ENCODE peak calls at places on chromosomes 3 and 15, in four cellular contexts. Q is OCI-LY7, L is right cardiac atrium, O is colonic mucosa. I is an unnamed sample.

GRCh38 chr15:32098033-32098432 is 67.7 kb downstream of the CHRNA7 start:
- DNase-seq in Q (no peak), L (no peak), O (peak; percentile 33), I (no peak)

GRCh38 chr15:96234109-96234892 is 96.2 kb upstream of the NR2F2 start:
- DNase-seq in Q (no peak), O (no peak), L (peak; percentile 12), I (no peak)

GRCh38 chr15:96276438-96277210 is 53.9 kb upstream of the NR2F2 start:
- DNase-seq in Q (no peak), O (no peak), L (no peak), I (no peak)

GRCh38 chr3:71391361-71391760 is 192.2 kb downstream of the FOXP1 start:
- DNase-seq in Q (peak; percentile 27), O (no peak), L (no peak), I (no peak)

GRCh38 chr3:184154909-184155643 is at the start of gene DVL3:
- DNase-seq in Q (peak; percentile 74), L (peak; percentile 77), O (peak; percentile 61), I (peak; percentile 42)

GRCh38 chr3:108518895-108519294 is 8.5 kb upstream of the MYH15 start:
- DNase-seq in O (no peak), Q (no peak), L (no peak), I (no peak)

GRCh38 chr3:52237006-52237658 is 1.8 kb downstream of the TWF2 start:
- DNase-seq in O (no peak), Q (no peak), L (no peak), I (no peak)

GRCh38 chr15:40942865-40943264 is 10.4 kb upstream of the CHAC1 start:
- DNase-seq in O (no peak), L (no peak), Q (no peak), I (no peak)

GRCh38 chr15:56149071-56149470 is 94.6 kb downstream of the RFX7 start:
- DNase-seq in O (no peak), Q (no peak), L (no peak), I (no peak)

GRCh38 chr15:71526061-71526460 is 284.3 kb upstream of the NR2E3 start:
- DNase-seq in L (no peak), Q (no peak), O (no peak), I (no peak)

GRCh38 chr15:23075927-23076326 is 36.6 kb upstream of the TUBGCP5 start:
- DNase-seq in O (no peak), L (no peak), Q (no peak), I (no peak)

GRCh38 chr3:195041871-195042740 is 228.9 kb downstream of the XXYLT1 start:
- DNase-seq in Q (no peak), O (no peak), L (no peak), I (no peak)

GRCh38 chr15:63066302-63066701 is 23.8 kb downstream of the TPM1 start:
- DNase-seq in L (no peak), O (no peak), Q (no peak), I (no peak)

GRCh38 chr3:178494376-178494775 is 41.9 kb upstream of the KCNMB2 start:
- DNase-seq in Q (no peak), O (no peak), L (no peak), I (no peak)

GRCh38 chr15:58065445-58066041 is at the start of gene ALDH1A2:
- DNase-seq in O (no peak), L (peak; percentile 73), Q (no peak), I (no peak)

GRCh38 chr3:32257641-32258438 is 19.4 kb downstream of the CMTM8 start:
- DNase-seq in L (no peak), Q (no peak), O (no peak), I (no peak)

GRCh38 chr15:62128916-62129315 is 36.2 kb downstream of the C2CD4B start:
- DNase-seq in L (no peak), O (no peak), Q (peak; percentile 31), I (no peak)

GRCh38 chr15:52163321-52164190 is 27.6 kb downstream of the GNB5 start:
- DNase-seq in L (no peak), O (no peak), Q (peak; percentile 45), I (no peak)

GRCh38 chr15:70526974-70527325 is 236.4 kb downstream of the UACA start:
- DNase-seq in O (peak; percentile 7), L (no peak), Q (no peak), I (no peak)

GRCh38 chr3:48416546-48416945 is 13.3 kb downstream of the PLXNB1 start:
- DNase-seq in Q (no peak), L (no peak), O (no peak), I (peak; percentile 2)

GRCh38 chr3:197807969-197808587 is 17.0 kb downstream of the LRCH3 start:
- DNase-seq in Q (no peak), L (no peak), O (no peak), I (no peak)

GRCh38 chr3:127987309-127987995 is 64.8 kb upstream of the SEC61A1 start:
- DNase-seq in Q (no peak), O (peak; percentile 28), L (no peak), I (no peak)

GRCh38 chr15:87034886-87035285 is 955.2 kb downstream of the AGBL1 start:
- DNase-seq in L (no peak), O (no peak), Q (no peak), I (no peak)
- H3K9me3 ChIP-seq in L (no peaks in the 10 kb centered on the region), O (no peaks in the 10 kb centered on the region), Q (no peaks in the 10 kb centered on the region), I (no peaks in the 10 kb centered on the region)

DNA sequence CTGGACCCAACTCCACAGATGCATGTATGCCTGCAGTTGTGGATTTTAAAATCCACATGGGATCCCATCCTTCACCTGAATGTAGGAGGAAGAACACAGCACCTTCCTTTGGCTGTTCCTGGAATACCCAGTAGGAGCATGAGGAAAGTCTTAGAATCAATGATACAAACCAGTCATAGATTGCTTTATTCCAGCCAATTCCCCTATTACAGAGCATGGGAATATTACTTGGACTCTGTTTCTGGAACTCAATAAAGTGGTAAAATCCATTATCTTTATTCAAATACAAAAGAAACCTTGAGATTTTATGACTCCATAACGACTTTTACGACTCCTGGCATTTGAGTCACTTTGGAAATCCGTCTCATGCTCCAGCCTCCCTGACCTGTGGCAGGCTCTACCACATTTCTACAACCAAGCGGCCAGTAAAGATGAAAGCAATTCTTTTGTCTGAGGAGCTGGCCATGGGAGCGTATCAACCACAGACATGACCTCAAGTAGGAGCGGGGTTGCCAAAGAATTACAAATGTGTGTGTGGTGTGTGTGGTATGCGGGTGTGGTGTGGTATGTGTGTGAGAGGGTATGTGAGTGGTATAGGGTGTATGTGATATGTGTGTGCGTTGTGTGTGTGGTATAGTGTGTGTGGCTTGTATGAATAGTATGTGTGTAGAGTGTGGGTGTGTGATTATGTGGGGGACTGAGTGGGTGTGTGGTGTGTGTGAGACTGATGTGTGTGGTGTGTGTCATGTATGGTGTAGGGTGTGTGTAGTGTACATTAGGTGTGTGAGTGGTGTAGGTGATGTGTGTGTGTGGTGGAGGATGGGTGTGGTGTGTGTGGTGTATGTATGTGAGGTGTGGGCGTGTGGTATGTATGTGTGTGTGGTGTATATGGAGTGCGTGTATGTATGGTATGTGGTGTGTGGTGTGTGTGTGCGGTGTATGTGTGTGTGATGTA is 40.0 kb downstream of the ARRDC4 start:
- DNase-seq in L (no peak), Q (no peak), O (peak; percentile 63), I (no peak)
- H3K27ac ChIP-seq in L (no peak overlapping the region), Q (no peak overlapping the region), O (peak overlapping the region; percentile 56), I (no peak overlapping the region)

GRCh38 chr15:25065876-25066275 is 111.1 kb downstream of the SNRPN start:
- DNase-seq in O (no peak), L (no peak), Q (no peak), I (no peak)
- H3K9me3 ChIP-seq in O (peaks cover 33% of the 10 kb centered on the region), L (peaks cover 96% of the 10 kb centered on the region), Q (no peaks in the 10 kb centered on the region), I (peaks cover 46% of the 10 kb centered on the region)

GRCh38 chr15:34338347-34338746 is 766 bp upstream of the SLC12A6 start:
- DNase-seq in O (no peak), Q (no peak), L (no peak), I (no peak)

GRCh38 chr15:34336947-34337556 is 529 bp downstream of the SLC12A6 start:
- DNase-seq in O (no peak), L (no peak), Q (peak; percentile 41), I (peak; percentile 33)

GRCh38 chr15:34336333-34336732 is 1.2 kb downstream of the SLC12A6 start:
- DNase-seq in O (no peak), L (no peak), Q (no peak), I (no peak)

GRCh38 chr15:34335176-34335575 is 2.4 kb downstream of the SLC12A6 start:
- DNase-seq in O (no peak), Q (no peak), L (no peak), I (no peak)

DNA sequence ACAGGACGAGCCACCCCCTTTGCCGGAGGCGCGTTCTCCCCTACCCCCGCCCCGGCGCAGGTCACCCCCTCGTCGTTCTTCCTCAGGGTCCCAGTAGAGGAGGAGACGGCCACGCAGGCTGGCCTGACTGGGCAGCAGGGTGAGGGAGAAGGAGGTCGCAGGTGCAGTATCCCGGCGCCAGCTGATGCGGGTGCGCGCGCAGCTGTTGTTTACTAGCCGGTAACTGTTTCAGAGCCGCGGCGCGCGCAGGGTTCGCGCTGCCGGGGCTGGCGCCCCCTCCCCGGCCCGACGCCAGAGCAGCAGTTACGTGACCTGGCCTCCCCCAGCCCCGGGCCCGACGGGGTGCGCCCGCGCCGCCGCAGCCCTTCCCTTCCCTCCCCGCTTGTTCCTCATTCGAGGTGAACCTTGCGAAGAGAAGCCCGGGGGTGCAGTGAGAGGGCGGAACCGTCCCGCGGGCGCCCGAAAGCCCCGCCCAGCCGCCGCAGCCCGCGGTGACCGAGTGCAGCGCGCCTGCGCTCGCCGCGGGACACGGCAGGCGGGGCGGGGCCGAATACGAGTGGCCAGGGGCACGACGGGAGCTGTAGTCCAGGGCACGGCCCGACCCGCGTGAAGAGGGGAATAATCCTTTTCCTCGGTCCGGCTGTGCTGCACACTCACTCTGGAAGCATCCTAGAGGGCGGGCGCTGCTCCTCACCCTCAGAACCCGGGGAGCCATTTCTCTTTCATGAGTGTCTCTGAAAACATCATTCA is at the start of gene SLC12A6:
- DNase-seq in L (peak; percentile 93), Q (peak; percentile 90), O (peak; percentile 92), I (peak; percentile 93)
- H3K27ac ChIP-seq in L (peak within 1 kb of the TSS; percentile 87), Q (peak within 1 kb of the TSS; percentile 65), O (peak within 1 kb of the TSS; percentile 86), I (peak within 1 kb of the TSS; percentile 92)

DNA sequence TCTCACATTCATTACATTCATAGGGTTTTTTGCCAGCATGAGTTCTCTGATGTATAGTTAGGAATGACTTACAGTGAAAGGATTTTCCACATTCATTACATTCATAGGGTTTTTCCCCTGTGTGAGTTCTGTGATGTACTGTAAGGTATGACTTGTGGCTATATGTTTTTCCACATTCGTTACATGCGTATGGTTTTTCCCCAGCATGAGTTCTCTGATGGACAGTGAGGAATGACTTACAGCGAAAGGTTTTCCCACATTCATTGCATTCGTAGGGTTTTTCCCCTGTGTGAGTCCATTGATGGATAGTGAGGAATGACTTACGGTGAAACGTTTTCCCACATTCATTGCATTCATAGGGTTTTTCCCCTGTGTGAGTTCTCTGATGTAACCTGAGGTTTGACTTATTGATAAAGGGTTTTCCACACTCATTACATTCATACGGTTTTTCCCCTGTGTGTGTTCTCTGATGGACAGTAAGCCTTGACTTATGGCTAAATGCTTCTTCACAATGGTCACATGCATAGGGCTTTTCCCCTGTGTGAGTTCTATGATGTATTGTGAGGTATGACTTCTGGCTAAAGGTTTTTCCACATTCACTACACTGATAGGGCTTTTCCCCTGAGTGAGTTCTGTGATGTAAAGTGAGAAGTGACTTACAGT is 47.4 kb downstream of the ZNF717 start:
- DNase-seq in L (no peak), Q (no peak), O (no peak), I (no peak)
- H3K9me3 ChIP-seq in L (peaks cover 29% of the 10 kb centered on the region), Q (peaks cover 37% of the 10 kb centered on the region), O (peaks cover 4% of the 10 kb centered on the region), I (peaks cover 26% of the 10 kb centered on the region)

I was measured in naive thymus-derived CD4-positive, alpha-beta T cell.